ENCODE peak calls at places on chromosomes 13 and 19, in ten cellular contexts. F is RPMI7951; S is activated T-helper 1 cell treated with anti-CD3 and anti-CD28 coated beads, Interleukin-2, amount 50 U/mL, for 16 hours; I is neuronal stem cell; N is T1000; C is naive thymus-derived CD4-positive, alpha-beta T cell; Q is stimulated activated CD4-positive, alpha-beta T cell treated with anti-CD3 and anti-CD28 coated beads, Interleukin-1b, Interleukin-23, amount 100 ng/mL, for 24 hours; V is CD4-positive, alpha-beta memory T cell; G is ecto neural progenitor cell; B is LHCN-M2. U is an unnamed sample.

GRCh38 chr13:22161871-22162270 is 491.0 kb downstream of the FGF9 start:
- DNase-seq in S (no peak), N (no peak), G (no peak), Q (no peak), F (no peak), I (no peak), V (peak; percentile 34), B (no peak), C (peak; percentile 50), U (no peak)

GRCh38 chr19:18280247-18281081 is 958 bp downstream of the JUND start:
- DNase-seq in Q (no peak), V (peak; percentile 88), B (peak; percentile 84), C (peak; percentile 89), G (peak; percentile 76), I (no peak), F (peak; percentile 81), N (peak; percentile 46), S (peak; percentile 73), U (no peak)

GRCh38 chr19:53982056-53982455 is 9.4 kb upstream of the CACNG6 start:
- DNase-seq in C (no peak), B (no peak), F (no peak), V (no peak), S (no peak), G (no peak), N (no peak), Q (no peak), I (no peak), U (no peak)

GRCh38 chr19:38907227-38907626 is 4.8 kb downstream of the CCER2 start:
- DNase-seq in F (no peak), V (no peak), C (no peak), B (no peak), S (no peak), G (no peak), I (no peak), Q (no peak), N (no peak), U (no peak)

GRCh38 chr13:77719128-77719527 is 21.6 kb downstream of the SLAIN1 start:
- DNase-seq in F (no peak), N (no peak), S (no peak), B (no peak), G (no peak), C (no peak), I (no peak), V (no peak), Q (no peak), U (no peak)

GRCh38 chr13:112714772-112715569 is 25.1 kb downstream of the ATP11A start:
- DNase-seq in Q (no peak), F (peak; percentile 9), G (no peak), S (no peak), N (no peak), C (no peak), I (no peak), B (peak; percentile 14), V (no peak), U (no peak)

GRCh38 chr13:89066868-89067466 is 1395.8 kb downstream of the SLITRK5 start:
- DNase-seq in S (no peak), V (peak; percentile 34), I (peak; percentile 40), C (no peak), G (no peak), F (peak; percentile 3), N (no peak), B (no peak), Q (no peak), U (no peak)

GRCh38 chr19:1486720-1487575 is 3.2 kb downstream of the PCSK4 start:
- DNase-seq in S (no peak), F (no peak), B (no peak), G (no peak), N (no peak), V (no peak), I (no peak), C (no peak), Q (no peak), U (no peak)

GRCh38 chr19:21483589-21484170 is 21.7 kb upstream of the ZNF429 start:
- DNase-seq in C (peak; percentile 42), N (no peak), V (peak; percentile 32), F (no peak), S (peak; percentile 31), G (no peak), Q (peak; percentile 53), B (peak; percentile 28), I (no peak), U (no peak)

GRCh38 chr19:49685845-49686332 is 3.5 kb upstream of the ADM5 start:
- DNase-seq in F (no peak), G (no peak), N (no peak), C (no peak), I (no peak), B (no peak), V (no peak), S (no peak), Q (no peak), U (no peak)

GRCh38 chr19:13160557-13160956 is 10.3 kb downstream of the IER2 start:
- DNase-seq in B (no peak), V (no peak), N (no peak), F (peak; percentile 84), S (no peak), Q (no peak), C (no peak), I (no peak), G (no peak), U (no peak)

GRCh38 chr13:111043575-111043982 is 71.5 kb upstream of the ARHGEF7 start:
- DNase-seq in V (no peak), F (peak; percentile 60), B (peak; percentile 88), G (no peak), I (no peak), Q (no peak), C (no peak), N (peak; percentile 97), S (no peak), U (no peak)

GRCh38 chr19:39133431-39134270 is 8.1 kb downstream of the PAK4 start:
- DNase-seq in V (no peak), F (no peak), G (peak; percentile 68), Q (no peak), I (no peak), B (no peak), C (no peak), S (no peak), N (no peak), U (no peak)

GRCh38 chr19:40294560-40294959 is 9.4 kb upstream of the AKT2 start:
- DNase-seq in S (no peak), N (no peak), C (no peak), G (no peak), F (no peak), V (no peak), Q (no peak), B (no peak), I (no peak), U (no peak)

GRCh38 chr13:36088463-36088862 is 42.7 kb downstream of the DCLK1 start:
- DNase-seq in I (no peak), Q (no peak), B (no peak), C (no peak), G (no peak), N (no peak), S (no peak), V (no peak), F (no peak), U (no peak)

GRCh38 chr13:87884874-87885273 is 213.7 kb downstream of the SLITRK5 start:
- DNase-seq in Q (no peak), I (peak; percentile 15), G (no peak), C (no peak), N (no peak), S (no peak), B (peak; percentile 0), F (no peak), V (no peak), U (no peak)

GRCh38 chr19:4930664-4931063 is 21.4 kb downstream of the UHRF1 start:
- DNase-seq in N (peak; percentile 85), C (no peak), S (no peak), B (no peak), I (no peak), G (no peak), V (no peak), F (no peak), Q (no peak), U (no peak)

GRCh38 chr13:21014666-21015170 is 46.7 kb downstream of the LATS2 start:
- DNase-seq in G (no peak), V (no peak), I (no peak), N (peak; percentile 44), B (peak; percentile 87), S (no peak), Q (no peak), C (no peak), F (peak; percentile 68), U (peak; percentile 32)

GRCh38 chr19:51441410-51442390 is 16.6 kb downstream of the SIGLEC8 start:
- DNase-seq in I (no peak), N (no peak), G (no peak), Q (peak; percentile 71), S (peak; percentile 77), C (peak; percentile 76), F (peak; percentile 63), B (no peak), V (peak; percentile 88), U (no peak)

GRCh38 chr19:15498910-15499309 is 9.4 kb upstream of the CYP4F22 start:
- DNase-seq in G (no peak), I (no peak), B (no peak), S (no peak), N (no peak), V (no peak), Q (no peak), C (no peak), F (peak; percentile 24), U (no peak)

GRCh38 chr13:40664100-40665060 is 2.1 kb downstream of the FOXO1 start:
- DNase-seq in C (peak; percentile 73), F (peak; percentile 51), G (peak; percentile 55), B (no peak), Q (peak; percentile 41), I (peak; percentile 17), S (peak; percentile 62), N (no peak), V (peak; percentile 79), U (no peak)

GRCh38 chr13:30978981-30979956 is 46.8 kb downstream of the TEX26 start:
- DNase-seq in C (no peak), B (peak; percentile 22), G (peak; percentile 82), F (no peak), N (no peak), V (peak; percentile 10), Q (peak; percentile 25), S (peak; percentile 3), I (peak; percentile 49), U (no peak)

GRCh38 chr19:29807870-29808405 is 3.9 kb upstream of the CCNE1 start:
- DNase-seq in C (no peak), S (no peak), Q (no peak), V (no peak), I (no peak), F (no peak), G (no peak), B (no peak), N (no peak), U (no peak)

GRCh38 chr13:94660695-94661324 is 51.5 kb downstream of the SOX21 start:
- DNase-seq in Q (no peak), S (no peak), B (peak; percentile 14), F (no peak), V (no peak), G (no peak), C (no peak), I (no peak), N (no peak), U (no peak)